ENCODE peak calls at places on chromosomes 13 and 19, in six cellular contexts. S is brain microvascular endothelial cell, K is body of pancreas, D is GM23338, E is fibroblast of lung, M is upper lobe of right lung. H is an unnamed sample.

GRCh38 chr19:37931941-37932655 is 25.1 kb downstream of the SIPA1L3 start:
- DNase-seq in S (peak), K (peak), D (peak), E (peak), M (peak), H (peak)

GRCh38 chr13:99432637-99433542 is 68.4 kb upstream of the TM9SF2 start:
- DNase-seq in S (peak), K (peak), D (peak), E (peak), M (peak), H (peak)

GRCh38 chr19:28737526-28737925 is 475.4 kb downstream of the UQCRFS1 start:
- DNase-seq in S (no peak), K (no peak), D (no peak), E (no peak), M (no peak), H (no peak)

GRCh38 chr13:112723771-112724170 is 33.9 kb downstream of the ATP11A start:
- DNase-seq in S (no peak), K (no peak), D (no peak), E (no peak), M (peak), H (no peak)

GRCh38 chr19:12954150-12954962 is 2.7 kb downstream of the GADD45GIP1 start:
- DNase-seq in S (no peak), K (no peak), D (no peak), E (no peak), M (peak), H (no peak)

GRCh38 chr19:16441661-16442071 is 30.1 kb downstream of the EPS15L1 start:
- DNase-seq in S (no peak), K (no peak), D (peak), E (no peak), M (no peak), H (no peak)

GRCh38 chr13:111516712-111517640 is 196.5 kb downstream of the TEX29 start:
- DNase-seq in S (no peak), K (no peak), D (no peak), E (no peak), M (no peak), H (no peak)

GRCh38 chr13:20709369-20709768 is 5.9 kb downstream of the IL17D start:
- DNase-seq in S (no peak), K (no peak), D (no peak), E (no peak), M (no peak), H (no peak)

GRCh38 chr13:43005460-43006236 is 13.6 kb upstream of the EPSTI1 start:
- DNase-seq in S (no peak), K (no peak), D (peak), E (peak), M (no peak), H (no peak)

GRCh38 chr19:50377051-50377441 is 789 bp downstream of the NR1H2 start:
- DNase-seq in S (no peak), K (peak), D (peak), E (no peak), M (peak), H (no peak)

GRCh38 chr13:47250141-47250540 is 353.3 kb upstream of the HTR2A start:
- DNase-seq in S (peak), K (no peak), D (no peak), E (peak), M (no peak), H (no peak)

GRCh38 chr19:40104754-40105153 is 14.0 kb upstream of the ZNF780A start:
- DNase-seq in S (no peak), K (no peak), D (no peak), E (no peak), M (no peak), H (no peak)

GRCh38 chr13:33262997-33263396 is 22.6 kb downstream of the STARD13 start:
- DNase-seq in S (no peak), K (no peak), D (no peak), E (no peak), M (no peak), H (no peak)

GRCh38 chr19:49806613-49806946 is 6.5 kb downstream of the FUZ start:
- DNase-seq in S (no peak), K (no peak), D (no peak), E (no peak), M (no peak), H (no peak)

GRCh38 chr19:40398417-40399056 is 8.6 kb upstream of the HIPK4 start:
- DNase-seq in S (peak), K (no peak), D (peak), E (peak), M (peak), H (peak)

GRCh38 chr19:10402441-10403038 is 802 bp downstream of the CDC37 start:
- DNase-seq in S (no peak), K (no peak), D (peak), E (peak), M (no peak), H (peak)

GRCh38 chr13:109724603-109725002 is 61.8 kb downstream of the IRS2 start:
- DNase-seq in S (no peak), K (no peak), D (no peak), E (no peak), M (no peak), H (no peak)

GRCh38 chr19:7676376-7676775 is 514 bp upstream of the MCEMP1 start:
- DNase-seq in S (no peak), K (peak), D (no peak), E (no peak), M (peak), H (peak)

GRCh38 chr19:50414850-50415660 is 3.7 kb upstream of the SPIB start:
- DNase-seq in S (peak), K (peak), D (peak), E (peak), M (peak), H (peak)

GRCh38 chr13:43797869-43798268 is 11.1 kb upstream of the ENOX1 start:
- DNase-seq in S (no peak), K (no peak), D (no peak), E (no peak), M (no peak), H (no peak)

GRCh38 chr13:98664047-98664446 is 87.1 kb upstream of the STK24 start:
- DNase-seq in S (peak), K (no peak), D (no peak), E (peak), M (no peak), H (no peak)

GRCh38 chr19:2454962-2455409 is 1.8 kb downstream of the LMNB2 start:
- DNase-seq in S (no peak), K (no peak), D (no peak), E (no peak), M (no peak), H (no peak)

GRCh38 chr13:52848455-52849190 is at the start of gene PCDH8:
- DNase-seq in S (no peak), K (peak), D (peak), E (no peak), M (no peak), H (peak)

GRCh38 chr19:49690073-49690655 is 752 bp upstream of the CPT1C start:
- DNase-seq in S (no peak), K (no peak), D (peak), E (no peak), M (no peak), H (no peak)

GRCh38 chr13:36885901-36886300 is 34.1 kb downstream of the SMAD9 start:
- DNase-seq in S (no peak), K (no peak), D (no peak), E (no peak), M (no peak), H (no peak)

GRCh38 chr19:21028969-21029268 is 8.5 kb downstream of the ZNF430 start:
- DNase-seq in S (no peak), K (no peak), D (no peak), E (peak), M (no peak), H (no peak)

GRCh38 chr19:45395524-45396388 is 9.1 kb downstream of the PPP1R13L start:
- DNase-seq in S (no peak), K (no peak), D (peak), E (no peak), M (no peak), H (no peak)

GRCh38 chr19:51688665-51689571 is 4.2 kb upstream of the SPACA6 start:
- DNase-seq in S (peak), K (peak), D (peak), E (peak), M (peak), H (peak)

GRCh38 chr13:34591801-34592454 is 350.1 kb upstream of the NBEA start:
- DNase-seq in S (no peak), K (peak), D (no peak), E (peak), M (no peak), H (no peak)

GRCh38 chr19:58196911-58197616 is 14.2 kb downstream of the ZNF274 start:
- DNase-seq in S (no peak), K (no peak), D (peak), E (peak), M (no peak), H (no peak)

GRCh38 chr19:41546386-41546789 is 29.6 kb upstream of the CEACAM21 start:
- DNase-seq in S (no peak), K (peak), D (no peak), E (no peak), M (no peak), H (peak)
- H3K27ac ChIP-seq in S (no peak), K (no peak), D (no peak), E (no peak), M (peak), H (peak)

GRCh38 chr13:114116734-114117133 is 15.7 kb downstream of the RASA3 start:
- DNase-seq in S (no peak), K (no peak), D (no peak), E (no peak), M (peak), H (no peak)

GRCh38 chr13:114119196-114119595 is 13.2 kb downstream of the RASA3 start:
- DNase-seq in S (peak), K (peak), D (peak), E (peak), M (no peak), H (peak)

GRCh38 chr13:114118086-114118762 is 14.2 kb downstream of the RASA3 start:
- DNase-seq in S (peak), K (no peak), D (no peak), E (no peak), M (no peak), H (no peak)

GRCh38 chr13:114120486-114121430 is 11.7 kb downstream of the RASA3 start:
- DNase-seq in S (no peak), K (no peak), D (no peak), E (no peak), M (no peak), H (no peak)

DNA sequence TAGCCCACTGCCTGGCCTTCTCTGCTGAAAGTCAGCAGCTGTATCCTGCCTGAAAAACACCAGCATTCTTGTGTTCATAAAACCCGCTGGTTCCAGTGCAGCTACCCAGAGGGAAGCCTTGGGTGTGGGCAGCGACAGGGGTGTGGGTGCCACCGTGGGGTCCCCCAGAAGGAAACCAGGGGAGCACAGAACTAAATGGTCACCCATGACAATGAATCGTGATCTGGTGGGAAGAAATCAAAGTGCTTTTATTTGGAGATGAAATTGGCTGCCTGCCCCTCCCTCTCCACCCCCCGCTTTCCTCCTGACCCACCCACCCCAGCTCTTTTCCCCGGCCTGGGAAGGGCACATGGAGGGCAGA is 13.7 kb downstream of the RASA3 start:
- DNase-seq in S (peak), K (peak), D (no peak), E (peak), M (no peak), H (no peak)
- H3K4me3 ChIP-seq in S (peak), K (no peak), D (peak), E (no peak), M (no peak), H (peak)

GRCh38 chr19:862529-863304 is 3.3 kb downstream of the CFD start:
- DNase-seq in S (peak), K (peak), D (peak), E (peak), M (peak), H (peak)
- H3K27ac ChIP-seq in S (no peak), K (no peak), D (no peak), E (no peak), M (no peak), H (no peak)

GRCh38 chr13:78047151-78047550 is 128.5 kb upstream of the EDNRB start:
- DNase-seq in S (no peak), K (no peak), D (no peak), E (no peak), M (no peak), H (no peak)

GRCh38 chr13:78040431-78040830 is 121.8 kb upstream of the EDNRB start:
- DNase-seq in S (no peak), K (no peak), D (no peak), E (no peak), M (no peak), H (no peak)

GRCh38 chr13:78045916-78046315 is 127.3 kb upstream of the EDNRB start:
- DNase-seq in S (no peak), K (no peak), D (no peak), E (no peak), M (no peak), H (no peak)

GRCh38 chr13:78046349-78046748 is 127.7 kb upstream of the EDNRB start:
- DNase-seq in S (no peak), K (no peak), D (no peak), E (no peak), M (no peak), H (no peak)
- H3K4me3 ChIP-seq in S (no peak), K (no peak), D (no peak), E (no peak), M (no peak), H (no peak)

H was measured in lower lobe of right lung.